ENCODE peak calls at places on chromosome 7, in seven cellular contexts. D is HCT116; I is PC-3; O is ovary; N is cardiac muscle cell; E is CD4-positive, CD25-positive, alpha-beta regulatory T cell; U is right lobe of liver. J is an unnamed sample.

GRCh38 chr7:3092468-3092867 is 48.8 kb upstream of the CARD11 start:
- DNase-seq in I (no peak), O (no peak), N (no peak), E (peak; percentile 89), U (no peak), D (no peak), J (peak; percentile 82)

GRCh38 chr7:81070956-81071355 is 152.1 kb upstream of the SEMA3C start:
- DNase-seq in D (no peak), U (no peak), O (no peak), I (no peak), E (no peak), N (no peak), J (no peak)

GRCh38 chr7:7738177-7738576 is 19.8 kb upstream of the RPA3 start:
- DNase-seq in U (no peak), I (peak; percentile 37), O (no peak), N (no peak), E (no peak), D (no peak), J (no peak)

GRCh38 chr7:104162081-104162480 is 45.7 kb downstream of the ORC5 start:
- DNase-seq in D (no peak), I (no peak), E (no peak), N (no peak), U (no peak), O (no peak), J (no peak)

GRCh38 chr7:282621-283020 is 7.3 kb upstream of the FOXL3 start:
- DNase-seq in E (no peak), U (no peak), N (no peak), O (no peak), I (no peak), D (no peak), J (no peak)

GRCh38 chr7:125122225-125122624 is 192.6 kb upstream of the POT1 start:
- DNase-seq in D (no peak), E (no peak), O (no peak), N (no peak), U (no peak), I (no peak), J (no peak)

GRCh38 chr7:108836246-108836645 is 266.6 kb downstream of the DNAJB9 start:
- DNase-seq in O (no peak), E (no peak), N (no peak), I (no peak), U (no peak), D (no peak), J (no peak)

GRCh38 chr7:173120-173918 is 19.1 kb upstream of the FAM20C start:
- DNase-seq in E (no peak), U (no peak), I (no peak), D (no peak), O (no peak), N (no peak), J (no peak)

GRCh38 chr7:33744293-33744692 is 161.0 kb upstream of the BMPER start:
- DNase-seq in U (no peak), O (no peak), N (peak; percentile 57), E (peak; percentile 39), D (peak; percentile 21), I (peak; percentile 42), J (no peak)

GRCh38 chr7:28488061-28488791 is 75.9 kb downstream of the CREB5 start:
- DNase-seq in E (no peak), I (no peak), U (no peak), D (no peak), N (no peak), O (no peak), J (no peak)

GRCh38 chr7:158740013-158740656 is 35.5 kb upstream of the NCAPG2 start:
- DNase-seq in O (peak; percentile 52), E (no peak), N (no peak), I (peak; percentile 81), U (no peak), D (no peak), J (no peak)

GRCh38 chr7:117875566-117875965 is 2.3 kb upstream of the CTTNBP2 start:
- DNase-seq in I (peak; percentile 14), D (peak; percentile 27), N (peak; percentile 81), O (no peak), E (no peak), U (no peak), J (no peak)

GRCh38 chr7:7911339-7911738 is 57.3 kb upstream of the GLCCI1 start:
- DNase-seq in I (peak; percentile 87), N (no peak), E (no peak), D (no peak), O (no peak), U (no peak), J (no peak)

GRCh38 chr7:46786995-46787394 is 794.9 kb downstream of the TNS3 start:
- DNase-seq in N (no peak), O (no peak), I (peak; percentile 65), D (no peak), E (no peak), U (no peak), J (no peak)

GRCh38 chr7:55526770-55527169 is 45.5 kb downstream of the VOPP1 start:
- DNase-seq in E (no peak), U (no peak), I (no peak), N (peak; percentile 35), O (no peak), D (no peak), J (no peak)

GRCh38 chr7:22364910-22365309 is 8.0 kb upstream of the RAPGEF5 start:
- DNase-seq in D (no peak), E (no peak), I (no peak), O (no peak), U (no peak), N (no peak), J (no peak)

GRCh38 chr7:150338166-150338829 is 3.1 kb downstream of the RARRES2 start:
- DNase-seq in U (no peak), E (no peak), O (no peak), N (no peak), D (no peak), I (no peak), J (no peak)

GRCh38 chr7:148296994-148297644 is 293.4 kb upstream of the C7orf33 start:
- DNase-seq in D (peak; percentile 2), U (no peak), O (no peak), I (peak; percentile 18), N (no peak), E (no peak), J (no peak)

DNA sequence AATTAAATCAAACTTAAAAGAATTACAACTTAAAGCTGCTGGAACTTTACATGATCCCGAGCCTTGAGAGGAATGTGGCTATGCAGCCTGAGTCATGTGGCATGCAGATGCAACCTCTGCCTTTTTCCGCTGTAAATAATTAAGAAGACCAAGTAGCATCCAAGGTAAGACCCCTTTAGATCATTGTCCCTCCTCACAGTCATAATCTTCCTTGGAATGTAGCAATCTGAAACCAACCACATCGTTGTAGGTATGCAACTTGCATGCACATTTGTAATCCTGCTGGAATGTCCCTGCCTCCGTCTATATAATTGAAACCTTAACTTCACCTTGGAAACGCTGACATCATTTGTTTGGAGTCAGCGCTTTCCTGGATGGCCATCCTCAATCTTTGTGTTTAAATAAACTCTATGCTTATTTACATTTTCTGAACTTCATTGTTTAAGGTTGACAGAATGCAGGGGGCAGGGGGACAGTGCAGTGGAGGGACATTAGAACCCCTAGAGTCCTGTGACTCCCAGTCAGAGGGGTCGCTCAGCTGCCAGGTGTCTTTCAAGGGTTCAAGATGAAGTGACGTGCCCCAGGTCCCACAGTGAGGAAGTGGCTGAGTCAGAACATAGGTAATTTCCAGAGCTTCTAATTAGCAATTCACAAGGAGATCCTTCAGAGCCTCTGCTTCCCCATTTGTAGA is 110.7 kb downstream of the RALA start:
- DNase-seq in E (no peak), O (no peak), U (no peak), I (peak; percentile 77), D (no peak), N (no peak), J (no peak)
- H3K4me3 ChIP-seq in E (peak overlapping the region; percentile 88), O (peak overlapping the region; percentile 48), U (peak overlapping the region; percentile 67), I (peak overlapping the region; percentile 71), D (peak overlapping the region; percentile 71), N (peak overlapping the region; percentile 32), J (peak overlapping the region; percentile 37)

GRCh38 chr7:11779864-11780263 is 52.1 kb downstream of the THSD7A start:
- DNase-seq in U (no peak), E (no peak), D (no peak), N (no peak), I (no peak), O (no peak), J (no peak)

GRCh38 chr7:11780267-11780666 is 51.7 kb downstream of the THSD7A start:
- DNase-seq in N (no peak), O (no peak), D (no peak), E (no peak), I (no peak), U (no peak), J (no peak)

GRCh38 chr7:11776083-11776482 is 55.9 kb downstream of the THSD7A start:
- DNase-seq in U (no peak), I (no peak), E (no peak), O (no peak), D (no peak), N (no peak), J (no peak)

DNA sequence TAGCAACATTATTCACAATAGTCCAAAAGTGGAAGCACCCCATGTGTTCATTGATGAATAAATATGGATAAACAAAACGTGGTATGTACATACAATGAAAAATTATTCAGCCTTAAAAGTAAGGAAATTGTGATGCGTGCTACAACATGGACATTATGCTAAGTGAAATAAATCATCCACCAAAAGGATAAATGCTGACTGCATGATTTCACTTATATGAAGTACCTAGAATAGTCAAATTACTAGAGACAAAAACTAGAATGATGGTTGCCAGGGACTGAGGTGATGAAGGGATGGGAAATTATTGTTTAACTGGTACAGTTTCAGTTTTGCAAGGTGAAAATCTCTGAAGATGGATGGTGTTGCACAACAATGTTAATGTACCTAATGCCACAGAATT is 56.6 kb downstream of the THSD7A start:
- DNase-seq in N (no peak), O (no peak), I (no peak), U (no peak), E (no peak), D (no peak), J (no peak)
- H3K27ac ChIP-seq in N (no peak overlapping the region), O (no peak overlapping the region), I (no peak overlapping the region), U (no peak overlapping the region), E (no peak overlapping the region), D (no peak overlapping the region), J (no peak overlapping the region)

GRCh38 chr7:142745091-142745635 is 4.1 kb upstream of the PRSS1 start:
- DNase-seq in U (no peak), N (no peak), D (no peak), I (peak; percentile 65), E (no peak), O (no peak), J (no peak)
- H3K4me1 ChIP-seq in U (no peaks in the 10 kb centered on the region), N (no peaks in the 10 kb centered on the region), D (no peaks in the 10 kb centered on the region), I (no peaks in the 10 kb centered on the region), E (no peaks in the 10 kb centered on the region), O (peaks cover 1% of the 10 kb centered on the region), J (no peaks in the 10 kb centered on the region)

GRCh38 chr7:20952891-20953290 is 166.2 kb upstream of the SP8 start:
- DNase-seq in E (no peak), N (no peak), D (no peak), I (no peak), O (no peak), U (no peak), J (no peak)
- H3K4me3 ChIP-seq in E (no peak overlapping the region), N (no peak overlapping the region), D (no peak overlapping the region), I (no peak overlapping the region), O (no peak overlapping the region), U (no peak overlapping the region), J (no peak overlapping the region)